ENCODE peak calls at places on chromosomes 13 and 19, in nine cellular contexts. X is thoracic aorta, M is HFFc6, C is WTC11, Z is foreskin fibroblast, V is BE2C, Q is AG10803, K is fibroblast of pulmonary artery, S is activated B cell treated with CpG ODN at 0.5 μM for 24 hours. O is an unnamed sample.
A peak's percentile ranks its signal among the peaks of the same experiment; 100 is the strongest.

GRCh38 chr13:111210488-111210887 is 95.4 kb downstream of the ARHGEF7 start:
- DNase-seq in X (no peak), M (peak; percentile 90), C (no peak), Z (peak; percentile 91), V (no peak), Q (peak; percentile 88), K (peak; percentile 83), S (no peak), O (no peak)

GRCh38 chr13:88840085-88840484 is 1168.9 kb downstream of the SLITRK5 start:
- DNase-seq in X (no peak), M (no peak), C (no peak), Z (no peak), V (no peak), Q (no peak), K (no peak), S (no peak), O (no peak)

GRCh38 chr19:45404557-45405434 is at the start of gene PPP1R13L:
- DNase-seq in X (peak; percentile 36), M (no peak), C (peak; percentile 97), Z (peak; percentile 72), V (peak; percentile 53), Q (peak; percentile 82), K (peak; percentile 85), S (no peak), O (peak; percentile 90)

GRCh38 chr19:54192972-54193371 is 1.9 kb downstream of the TSEN34 start:
- DNase-seq in X (no peak), M (no peak), C (no peak), Z (no peak), V (no peak), Q (no peak), K (no peak), S (no peak), O (no peak)

GRCh38 chr19:9309974-9310446 is 372 bp upstream of the ZNF699 start:
- DNase-seq in X (peak; percentile 80), M (no peak), C (peak; percentile 91), Z (peak; percentile 95), V (peak; percentile 97), Q (peak; percentile 86), K (peak; percentile 93), S (no peak), O (peak; percentile 64)

GRCh38 chr19:55641376-55642152 is 762 bp downstream of the ZNF580 start:
- DNase-seq in X (no peak), M (no peak), C (no peak), Z (peak; percentile 61), V (peak; percentile 33), Q (no peak), K (peak; percentile 36), S (no peak), O (no peak)

GRCh38 chr19:56191711-56192110 is 5.9 kb downstream of the ZSCAN5B start:
- DNase-seq in X (no peak), M (no peak), C (no peak), Z (no peak), V (no peak), Q (no peak), K (no peak), S (no peak), O (no peak)

GRCh38 chr19:17394891-17395415 is 957 bp upstream of the CCDC194 start:
- DNase-seq in X (no peak), M (no peak), C (peak; percentile 75), Z (peak; percentile 74), V (peak; percentile 71), Q (peak; percentile 60), K (peak; percentile 71), S (no peak), O (peak; percentile 93)

GRCh38 chr19:12783226-12783848 is 7.9 kb upstream of the JUNB start:
- DNase-seq in X (no peak), M (no peak), C (no peak), Z (peak; percentile 32), V (no peak), Q (no peak), K (no peak), S (no peak), O (no peak)

GRCh38 chr13:27455331-27455855 is 5.0 kb upstream of the MTIF3 start:
- DNase-seq in X (no peak), M (no peak), C (peak; percentile 30), Z (peak; percentile 16), V (no peak), Q (no peak), K (no peak), S (no peak), O (no peak)

GRCh38 chr19:5935473-5936307 is 21.6 kb downstream of the CAPS start:
- DNase-seq in X (no peak), M (no peak), C (no peak), Z (peak; percentile 66), V (peak; percentile 73), Q (no peak), K (no peak), S (no peak), O (no peak)

GRCh38 chr13:38670627-38671026 is 16.2 kb upstream of the FREM2 start:
- DNase-seq in X (no peak), M (no peak), C (no peak), Z (no peak), V (no peak), Q (no peak), K (peak; percentile 80), S (no peak), O (no peak)

GRCh38 chr13:99178636-99179035 is 22.0 kb upstream of the UBAC2 start:
- DNase-seq in X (no peak), M (no peak), C (no peak), Z (no peak), V (peak; percentile 49), Q (peak; percentile 43), K (peak; percentile 26), S (peak; percentile 23), O (no peak)

GRCh38 chr13:112785419-112785856 is 95.6 kb downstream of the ATP11A start:
- DNase-seq in X (no peak), M (no peak), C (peak; percentile 6), Z (no peak), V (no peak), Q (no peak), K (no peak), S (no peak), O (no peak)

GRCh38 chr19:49151339-49152217 is 3.6 kb downstream of the HRC start:
- DNase-seq in X (no peak), M (no peak), C (peak; percentile 99), Z (peak; percentile 66), V (peak; percentile 86), Q (no peak), K (peak; percentile 33), S (peak; percentile 40), O (no peak)

GRCh38 chr13:28128926-28129325 is 9.4 kb upstream of the PAN3 start:
- DNase-seq in X (no peak), M (no peak), C (no peak), Z (no peak), V (no peak), Q (no peak), K (no peak), S (no peak), O (no peak)

DNA sequence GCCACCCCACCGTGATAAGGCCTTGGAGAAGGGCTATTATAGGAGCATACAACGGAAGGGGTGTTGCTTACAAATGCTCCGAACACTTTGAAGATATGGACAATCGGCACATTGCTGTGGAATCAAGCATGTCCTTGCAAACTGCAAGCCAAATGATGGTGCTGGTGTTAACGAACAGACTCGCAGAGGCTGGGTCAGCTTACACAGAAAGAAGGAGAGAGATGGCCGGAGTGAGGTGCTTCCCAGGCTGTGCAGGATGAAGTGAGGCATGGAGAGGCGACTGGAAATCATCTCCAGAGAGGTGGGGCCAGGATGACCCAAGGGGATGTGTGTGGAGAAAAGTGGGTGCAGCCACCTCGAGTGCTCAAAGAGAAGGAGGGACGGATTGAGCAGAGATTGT is 42.2 kb downstream of the HSPH1 start:
- DNase-seq in X (no peak), M (no peak), C (no peak), Z (no peak), V (no peak), Q (no peak), K (no peak), S (no peak), O (no peak)
- TF ChIP-seq CTCF in X (no peak), M (no peak), C (no peak), Z (no peak), V (no peak), Q (no peak), K (no peak), S (no peak), O (no peak)

GRCh38 chr19:41161903-41162302 is 31.1 kb upstream of the CYP2S1 start:
- DNase-seq in X (no peak), M (no peak), C (peak; percentile 73), Z (no peak), V (peak; percentile 15), Q (no peak), K (no peak), S (no peak), O (no peak)
- TF ChIP-seq CTCF in X (no peak), M (peak; percentile 47), C (peak; percentile 54), Z (no peak), V (peak; percentile 33), Q (no peak), K (peak; percentile 4), S (no peak), O (no peak)

GRCh38 chr13:62357887-62358645 is 942.4 kb upstream of the PCDH20 start:
- DNase-seq in X (no peak), M (no peak), C (peak; percentile 64), Z (peak; percentile 28), V (peak; percentile 73), Q (peak; percentile 12), K (peak; percentile 63), S (no peak), O (no peak)
- TF ChIP-seq CTCF in X (no peak), M (no peak), C (peak; percentile 63), Z (peak; percentile 27), V (peak; percentile 97), Q (peak; percentile 36), K (peak; percentile 52), S (no peak), O (peak; percentile 82)

GRCh38 chr19:31357315-31357673 is 8.1 kb upstream of the TSHZ3 start:
- DNase-seq in X (no peak), M (no peak), C (no peak), Z (no peak), V (no peak), Q (no peak), K (no peak), S (no peak), O (no peak)
- TF ChIP-seq CTCF in X (no peak), M (no peak), C (no peak), Z (no peak), V (no peak), Q (no peak), K (no peak), S (no peak), O (no peak)

O was measured in D721Med.